ENCODE peak calls at places on chromosome 21, in nine cellular contexts. M is left lung; A is body of pancreas; H is colonic mucosa; C is fibroblast of lung; Z is tibial artery; P is CD8-positive, alpha-beta T cell; B is neuronal stem cell; U is mesendoderm. E is an unnamed sample.

GRCh38 chr21:14603202-14603601 is 57.1 kb upstream of the SAMSN1 start:
- DNase-seq in M (no peak), A (no peak), H (no peak), C (peak), Z (no peak), P (no peak), B (no peak), U (no peak), E (no peak)

GRCh38 chr21:39788383-39788782 is 43.4 kb downstream of the IGSF5 start:
- DNase-seq in M (peak), A (peak), H (peak), C (peak), Z (peak), P (no peak), B (peak), U (peak), E (peak)

GRCh38 chr21:44816761-44817505 is 929 bp downstream of the SUMO3 start:
- DNase-seq in M (no peak), A (no peak), H (peak), C (no peak), Z (no peak), P (no peak), B (no peak), U (no peak), E (no peak)

GRCh38 chr21:44880762-44881585 is 7.5 kb upstream of the PTTG1IP start:
- DNase-seq in M (no peak), A (no peak), H (no peak), C (peak), Z (no peak), P (no peak), B (no peak), U (no peak), E (peak)

GRCh38 chr21:31343680-31344480 is at the start of gene TIAM1:
- DNase-seq in M (peak), A (peak), H (peak), C (peak), Z (peak), P (no peak), B (peak), U (peak), E (peak)

GRCh38 chr21:37370152-37371040 is 3.8 kb downstream of the DYRK1A start:
- DNase-seq in M (no peak), A (no peak), H (no peak), C (peak), Z (no peak), P (no peak), B (no peak), U (no peak), E (no peak)

GRCh38 chr21:33762798-33763572 is 120.7 kb downstream of the ITSN1 start:
- DNase-seq in M (no peak), A (no peak), H (no peak), C (peak), Z (no peak), P (no peak), B (no peak), U (no peak), E (no peak)

GRCh38 chr21:31731802-31732537 is at the start of gene SCAF4:
- DNase-seq in M (peak), A (peak), H (peak), C (peak), Z (peak), P (peak), B (peak), U (peak), E (peak)

GRCh38 chr21:27566521-27566920 is 599.6 kb upstream of the ADAMTS5 start:
- DNase-seq in M (no peak), A (no peak), H (no peak), C (peak), Z (no peak), P (no peak), B (no peak), U (no peak), E (no peak)

GRCh38 chr21:44737706-44738354 is 26.5 kb upstream of the TSPEAR start:
- DNase-seq in M (no peak), A (no peak), H (no peak), C (peak), Z (no peak), P (no peak), B (peak), U (peak), E (no peak)

GRCh38 chr21:37145635-37146111 is 72.6 kb downstream of the TTC3 start:
- DNase-seq in M (no peak), A (no peak), H (no peak), C (peak), Z (no peak), P (no peak), B (no peak), U (peak), E (no peak)

GRCh38 chr21:33265664-33266049 is 510 bp upstream of the IL10RB start:
- DNase-seq in M (peak), A (no peak), H (peak), C (no peak), Z (peak), P (no peak), B (peak), U (no peak), E (peak)

GRCh38 chr21:14096577-14096976 is 114.2 kb downstream of the LIPI start:
- DNase-seq in M (no peak), A (no peak), H (no peak), C (no peak), Z (no peak), P (no peak), B (no peak), U (no peak), E (no peak)

GRCh38 chr21:44405948-44406872 is 49.1 kb upstream of the LRRC3 start:
- DNase-seq in M (peak), A (no peak), H (no peak), C (peak), Z (no peak), P (no peak), B (no peak), U (no peak), E (no peak)

GRCh38 chr21:37074195-37074510 is 1.1 kb downstream of the TTC3 start:
- DNase-seq in M (no peak), A (no peak), H (peak), C (no peak), Z (no peak), P (no peak), B (no peak), U (no peak), E (no peak)

GRCh38 chr21:31347435-31348032 is 3.5 kb upstream of the TIAM1 start:
- DNase-seq in M (no peak), A (no peak), H (no peak), C (no peak), Z (no peak), P (no peak), B (no peak), U (no peak), E (no peak)

GRCh38 chr21:43021756-43022600 is 47.6 kb downstream of the PKNOX1 start:
- DNase-seq in M (peak), A (no peak), H (no peak), C (no peak), Z (no peak), P (no peak), B (no peak), U (no peak), E (no peak)

GRCh38 chr21:27831821-27832569 is 865.1 kb upstream of the ADAMTS5 start:
- DNase-seq in M (no peak), A (no peak), H (no peak), C (peak), Z (no peak), P (no peak), B (no peak), U (no peak), E (no peak)

GRCh38 chr21:14836950-14837349 is 227.8 kb downstream of the NRIP1 start:
- DNase-seq in M (no peak), A (no peak), H (no peak), C (peak), Z (no peak), P (no peak), B (no peak), U (no peak), E (no peak)

GRCh38 chr21:33948096-33948950 is 32.7 kb upstream of the ATP5PO start:
- DNase-seq in M (peak), A (peak), H (peak), C (peak), Z (peak), P (peak), B (peak), U (peak), E (peak)

GRCh38 chr21:14917762-14918161 is 147.0 kb downstream of the NRIP1 start:
- DNase-seq in M (no peak), A (no peak), H (no peak), C (no peak), Z (no peak), P (no peak), B (no peak), U (no peak), E (no peak)

GRCh38 chr21:31310750-31311149 is 33.3 kb downstream of the TIAM1 start:
- DNase-seq in M (no peak), A (no peak), H (no peak), C (peak), Z (no peak), P (no peak), B (no peak), U (peak), E (no peak)

GRCh38 chr21:17679002-17679600 is 66.4 kb upstream of the BTG3 start:
- DNase-seq in M (no peak), A (no peak), H (no peak), C (peak), Z (no peak), P (no peak), B (peak), U (peak), E (no peak)

GRCh38 chr21:19353271-19353670 is 949.7 kb upstream of the TMPRSS15 start:
- DNase-seq in M (no peak), A (no peak), H (no peak), C (no peak), Z (no peak), P (no peak), B (no peak), U (no peak), E (no peak)

GRCh38 chr21:44454747-44455523 is at the start of gene LRRC3:
- DNase-seq in M (peak), A (peak), H (peak), C (peak), Z (peak), P (peak), B (peak), U (peak), E (peak)

GRCh38 chr21:16709866-16710550 is 802.8 kb upstream of the CXADR start:
- DNase-seq in M (no peak), A (no peak), H (no peak), C (peak), Z (no peak), P (no peak), B (no peak), U (peak), E (no peak)

GRCh38 chr21:32520885-32521735 is 64.2 kb downstream of the TCP10L start:
- DNase-seq in M (no peak), A (peak), H (peak), C (peak), Z (peak), P (no peak), B (no peak), U (no peak), E (peak)

GRCh38 chr21:31030367-31031106 is 7.7 kb downstream of the KRTAP19-8 start:
- DNase-seq in M (no peak), A (no peak), H (no peak), C (no peak), Z (no peak), P (no peak), B (no peak), U (no peak), E (no peak)

GRCh38 chr21:44802396-44803153 is 955 bp upstream of the UBE2G2 start:
- DNase-seq in M (no peak), A (no peak), H (no peak), C (no peak), Z (no peak), P (no peak), B (no peak), U (peak), E (no peak)

GRCh38 chr21:40845621-40846020 is 1.3 kb downstream of the DSCAM start:
- DNase-seq in M (no peak), A (no peak), H (no peak), C (peak), Z (no peak), P (no peak), B (no peak), U (no peak), E (no peak)

GRCh38 chr21:32278068-32278467 is 781 bp downstream of the MIS18A start:
- DNase-seq in M (no peak), A (no peak), H (no peak), C (no peak), Z (no peak), P (no peak), B (no peak), U (peak), E (no peak)

GRCh38 chr21:17602874-17603273 is 9.8 kb downstream of the BTG3 start:
- DNase-seq in M (no peak), A (no peak), H (no peak), C (peak), Z (no peak), P (no peak), B (no peak), U (no peak), E (no peak)

GRCh38 chr21:28228624-28228995 is 764.1 kb downstream of the LTN1 start:
- DNase-seq in M (no peak), A (no peak), H (no peak), C (no peak), Z (no peak), P (no peak), B (no peak), U (no peak), E (no peak)

GRCh38 chr21:16891821-16892220 is 621.0 kb upstream of the CXADR start:
- DNase-seq in M (no peak), A (no peak), H (no peak), C (peak), Z (no peak), P (no peak), B (no peak), U (peak), E (no peak)

GRCh38 chr21:37207441-37208009 is 59.6 kb downstream of the VPS26C start:
- DNase-seq in M (no peak), A (peak), H (no peak), C (peak), Z (no peak), P (no peak), B (no peak), U (no peak), E (peak)

DNA sequence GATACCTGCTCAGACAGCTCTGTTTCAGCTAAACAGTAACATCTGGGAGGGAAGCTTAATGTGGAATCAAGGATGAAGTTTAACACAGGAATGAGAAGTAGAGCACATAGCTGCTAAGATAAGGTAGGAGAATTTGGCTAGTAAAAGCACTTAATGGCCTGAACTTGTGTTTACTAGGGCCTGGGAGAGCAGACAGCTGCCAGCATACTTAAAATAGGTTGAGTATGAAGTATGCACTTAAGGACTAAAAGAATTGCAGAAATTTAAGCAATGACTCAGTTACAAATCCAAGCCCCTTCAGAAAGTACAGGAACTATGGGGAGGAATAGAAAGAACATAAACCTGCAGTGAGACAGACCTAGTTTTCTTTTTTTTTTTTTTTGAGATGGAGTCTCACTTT is 53.0 kb downstream of the BACH1 start:
- DNase-seq in M (no peak), A (peak), H (no peak), C (peak), Z (no peak), P (no peak), B (no peak), U (no peak), E (no peak)
- H3K27ac ChIP-seq in M (peak), A (peak), H (no peak), C (peak), Z (peak), P (no peak), B (no peak), U (no peak), E (no peak)

GRCh38 chr21:46099476-46099875 is 1.6 kb downstream of the COL6A2 start:
- DNase-seq in M (peak), A (peak), H (peak), C (no peak), Z (peak), P (peak), B (no peak), U (peak), E (peak)

GRCh38 chr21:46096997-46097825 is 701 bp upstream of the COL6A2 start:
- DNase-seq in M (peak), A (peak), H (peak), C (no peak), Z (peak), P (peak), B (no peak), U (no peak), E (peak)

GRCh38 chr21:46096596-46096981 is 1.3 kb upstream of the COL6A2 start:
- DNase-seq in M (peak), A (no peak), H (no peak), C (no peak), Z (no peak), P (peak), B (no peak), U (no peak), E (peak)

GRCh38 chr21:46098303-46099141 is 610 bp downstream of the COL6A2 start:
- DNase-seq in M (peak), A (no peak), H (peak), C (no peak), Z (peak), P (peak), B (no peak), U (peak), E (peak)

GRCh38 chr21:46097826-46098286 is at the start of gene COL6A2:
- DNase-seq in M (peak), A (peak), H (peak), C (peak), Z (peak), P (peak), B (peak), U (peak), E (peak)
- H3K4me3 ChIP-seq in M (peak), A (no peak), H (peak), C (peak), Z (peak), P (peak), B (peak), U (peak), E (peak)

DNA sequence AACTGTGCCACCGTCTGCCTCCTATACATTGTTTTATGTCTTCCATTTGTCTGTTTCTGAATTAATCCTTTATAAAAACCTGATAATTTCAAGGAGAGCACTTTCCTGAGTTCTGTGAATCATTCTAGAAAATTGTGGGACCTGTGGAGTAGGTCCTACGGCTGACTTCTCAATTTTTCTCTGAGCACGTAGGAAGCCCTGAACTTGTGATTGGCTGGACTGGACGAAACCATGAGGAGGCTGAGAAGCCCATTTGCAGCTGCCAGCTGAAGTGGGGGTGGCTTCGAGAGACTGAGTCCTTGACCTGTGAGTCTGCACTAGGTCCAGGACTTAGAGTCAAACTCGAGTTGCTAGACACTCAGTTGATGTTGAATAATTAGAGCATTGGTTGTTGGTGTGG is 277.1 kb upstream of the NCAM2 start:
- DNase-seq in M (no peak), A (no peak), H (no peak), C (peak), Z (no peak), P (no peak), B (no peak), U (no peak), E (no peak)
- H3K27ac ChIP-seq in M (no peak), A (no peak), H (no peak), C (no peak), Z (no peak), P (no peak), B (no peak), U (no peak), E (no peak)

DNA sequence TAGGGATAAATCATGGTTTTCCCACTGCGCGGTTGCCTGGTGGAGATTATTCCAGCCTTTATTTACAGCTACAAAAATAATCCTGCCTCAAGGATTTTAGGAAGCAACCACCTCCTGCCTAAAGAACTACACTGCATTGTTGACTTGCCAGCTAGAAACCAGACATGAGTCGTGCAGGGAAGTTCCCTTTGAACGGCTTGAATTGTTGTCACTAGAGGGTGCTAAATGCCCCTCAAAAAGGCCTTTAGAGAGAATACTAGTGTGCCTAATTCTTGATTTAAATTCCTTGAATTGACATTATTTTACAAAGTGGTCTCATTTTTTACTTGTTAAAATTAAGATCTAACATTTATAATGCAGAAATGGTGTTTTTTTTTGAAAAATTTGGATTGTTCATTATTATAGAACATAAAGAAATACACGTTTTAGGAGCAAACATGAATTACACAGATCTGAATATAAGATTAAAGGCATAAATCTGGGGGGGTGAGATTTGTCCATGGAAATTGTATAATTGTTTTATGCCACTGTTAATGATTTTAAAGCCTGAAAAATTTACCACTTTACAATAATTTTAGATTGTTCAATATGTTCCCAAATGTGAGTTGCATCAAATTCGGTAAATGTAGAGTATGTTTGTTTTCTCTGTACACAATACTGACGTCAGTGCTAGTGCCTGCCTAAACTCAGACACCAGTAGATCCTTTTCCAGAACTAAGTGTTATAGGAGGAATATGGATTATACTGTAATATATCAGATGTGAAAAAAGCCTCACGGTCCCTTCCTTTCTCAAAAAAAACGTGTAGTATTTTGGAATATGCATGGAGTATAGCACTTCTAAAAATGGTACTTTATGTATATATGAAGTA is 7.6 kb upstream of the ERG start:
- DNase-seq in M (no peak), A (peak), H (peak), C (peak), Z (no peak), P (no peak), B (peak), U (peak), E (no peak)
- H3K4me3 ChIP-seq in M (no peak), A (no peak), H (no peak), C (no peak), Z (peak), P (no peak), B (no peak), U (no peak), E (peak)

GRCh38 chr21:35052786-35053185 is 3.7 kb upstream of the RUNX1 start:
- DNase-seq in M (no peak), A (no peak), H (no peak), C (no peak), Z (no peak), P (no peak), B (no peak), U (no peak), E (no peak)

GRCh38 chr21:35048706-35049617 is at the start of gene RUNX1:
- DNase-seq in M (peak), A (peak), H (peak), C (peak), Z (peak), P (peak), B (no peak), U (no peak), E (peak)

GRCh38 chr21:35048183-35048601 is 910 bp downstream of the RUNX1 start:
- DNase-seq in M (peak), A (peak), H (no peak), C (peak), Z (no peak), P (peak), B (no peak), U (no peak), E (peak)

GRCh38 chr21:35051287-35051818 is 2.3 kb upstream of the RUNX1 start:
- DNase-seq in M (peak), A (peak), H (peak), C (peak), Z (peak), P (peak), B (peak), U (peak), E (peak)

GRCh38 chr21:35050348-35051286 is 1.5 kb upstream of the RUNX1 start:
- DNase-seq in M (no peak), A (no peak), H (no peak), C (peak), Z (no peak), P (no peak), B (no peak), U (no peak), E (no peak)
- H3K27ac ChIP-seq in M (peak), A (no peak), H (peak), C (peak), Z (peak), P (no peak), B (no peak), U (peak), E (peak)

GRCh38 chr21:29940993-29941392 is 1.2 kb upstream of the GRIK1 start:
- DNase-seq in M (no peak), A (no peak), H (no peak), C (no peak), Z (no peak), P (no peak), B (no peak), U (peak), E (no peak)

GRCh38 chr21:29943885-29944284 is 4.1 kb upstream of the GRIK1 start:
- DNase-seq in M (no peak), A (no peak), H (no peak), C (no peak), Z (no peak), P (no peak), B (no peak), U (peak), E (no peak)

GRCh38 chr21:29938968-29939858 is 583 bp downstream of the GRIK1 start:
- DNase-seq in M (peak), A (no peak), H (no peak), C (peak), Z (no peak), P (no peak), B (peak), U (peak), E (no peak)

GRCh38 chr21:29942033-29942432 is 2.2 kb upstream of the GRIK1 start:
- DNase-seq in M (no peak), A (no peak), H (no peak), C (no peak), Z (no peak), P (no peak), B (no peak), U (no peak), E (no peak)

GRCh38 chr21:29939859-29940245 is at the start of gene GRIK1:
- DNase-seq in M (peak), A (no peak), H (no peak), C (peak), Z (no peak), P (no peak), B (peak), U (peak), E (no peak)
- H3K4me3 ChIP-seq in M (no peak), A (no peak), H (no peak), C (peak), Z (peak), P (no peak), B (peak), U (peak), E (no peak)